ENCODE peak calls at places on chromosome X, in seven cellular contexts. One of them, this sample, is unnamed.

GRCh38 chrX:99722094-99722493 is 688.0 kb downstream of the PCDH19 start:
- DNase-seq in adrenal gland: no peak
- DNase-seq in HepG2: no peak
- DNase-seq in suprapubic skin: no peak
- DNase-seq in NB4: no peak
- DNase-seq in A549: no peak
- DNase-seq in spleen: no peak
- DNase-seq in this sample: no peak

GRCh38 chrX:115324194-115324593 is 34.7 kb downstream of the LUZP4 start:
- DNase-seq in HepG2: no peak
- DNase-seq in A549: no peak
- DNase-seq in NB4: no peak
- DNase-seq in suprapubic skin: no peak
- DNase-seq in spleen: no peak
- DNase-seq in adrenal gland: peak; percentile 34
- DNase-seq in this sample: no peak

GRCh38 chrX:10945463-10945862 is 165.7 kb upstream of the HCCS start:
- DNase-seq in suprapubic skin: no peak
- DNase-seq in adrenal gland: no peak
- DNase-seq in HepG2: no peak
- DNase-seq in A549: no peak
- DNase-seq in NB4: no peak
- DNase-seq in spleen: no peak
- DNase-seq in this sample: no peak

GRCh38 chrX:77979870-77980269 is 10.4 kb upstream of the PGAM4 start:
- DNase-seq in adrenal gland: no peak
- DNase-seq in NB4: no peak
- DNase-seq in spleen: no peak
- DNase-seq in suprapubic skin: no peak
- DNase-seq in HepG2: no peak
- DNase-seq in A549: no peak
- DNase-seq in this sample: no peak

GRCh38 chrX:6813836-6814370 is 279.0 kb upstream of the VCX3A start:
- DNase-seq in spleen: no peak
- DNase-seq in adrenal gland: no peak
- DNase-seq in suprapubic skin: no peak
- DNase-seq in HepG2: no peak
- DNase-seq in A549: no peak
- DNase-seq in NB4: peak; percentile 4
- DNase-seq in this sample: no peak

GRCh38 chrX:26414534-26414933 is 198.6 kb downstream of the MAGEB5 start:
- DNase-seq in NB4: no peak
- DNase-seq in A549: no peak
- DNase-seq in HepG2: no peak
- DNase-seq in adrenal gland: no peak
- DNase-seq in spleen: no peak
- DNase-seq in suprapubic skin: no peak
- DNase-seq in this sample: no peak

GRCh38 chrX:65697915-65698796 is 30.7 kb downstream of the MSN start:
- DNase-seq in suprapubic skin: no peak
- DNase-seq in spleen: peak; percentile 92
- DNase-seq in HepG2: no peak
- DNase-seq in adrenal gland: peak; percentile 26
- DNase-seq in NB4: peak; percentile 93
- DNase-seq in A549: no peak
- DNase-seq in this sample: no peak

GRCh38 chrX:141668371-141668770 is 30.2 kb downstream of the SPANXD start:
- DNase-seq in HepG2: no peak
- DNase-seq in spleen: no peak
- DNase-seq in adrenal gland: no peak
- DNase-seq in suprapubic skin: no peak
- DNase-seq in A549: no peak
- DNase-seq in NB4: no peak
- DNase-seq in this sample: no peak

GRCh38 chrX:31021537-31021936 is 50.3 kb downstream of the FTHL17 start:
- DNase-seq in A549: no peak
- DNase-seq in NB4: no peak
- DNase-seq in spleen: no peak
- DNase-seq in HepG2: no peak
- DNase-seq in suprapubic skin: no peak
- DNase-seq in adrenal gland: no peak
- DNase-seq in this sample: no peak

GRCh38 chrX:40539214-40540142 is 41.3 kb upstream of the ATP6AP2 start:
- DNase-seq in HepG2: no peak
- DNase-seq in NB4: peak; percentile 96
- DNase-seq in A549: no peak
- DNase-seq in spleen: peak; percentile 86
- DNase-seq in adrenal gland: no peak
- DNase-seq in suprapubic skin: peak; percentile 71
- DNase-seq in this sample: no peak

GRCh38 chrX:108537005-108537404 is 97.4 kb downstream of the COL4A5 start:
- DNase-seq in suprapubic skin: no peak
- DNase-seq in adrenal gland: peak; percentile 20
- DNase-seq in A549: peak; percentile 9
- DNase-seq in NB4: peak; percentile 27
- DNase-seq in spleen: no peak
- DNase-seq in HepG2: peak; percentile 22
- DNase-seq in this sample: no peak

GRCh38 chrX:129833153-129834004 is 10.3 kb downstream of the ZDHHC9 start:
- DNase-seq in NB4: no peak
- DNase-seq in spleen: no peak
- DNase-seq in A549: no peak
- DNase-seq in adrenal gland: no peak
- DNase-seq in HepG2: no peak
- DNase-seq in suprapubic skin: no peak
- DNase-seq in this sample: no peak

GRCh38 chrX:41412261-41413167 is 34.6 kb upstream of the NYX start:
- DNase-seq in NB4: no peak
- DNase-seq in spleen: no peak
- DNase-seq in A549: no peak
- DNase-seq in suprapubic skin: no peak
- DNase-seq in HepG2: peak; percentile 39
- DNase-seq in adrenal gland: no peak
- DNase-seq in this sample: no peak

DNA sequence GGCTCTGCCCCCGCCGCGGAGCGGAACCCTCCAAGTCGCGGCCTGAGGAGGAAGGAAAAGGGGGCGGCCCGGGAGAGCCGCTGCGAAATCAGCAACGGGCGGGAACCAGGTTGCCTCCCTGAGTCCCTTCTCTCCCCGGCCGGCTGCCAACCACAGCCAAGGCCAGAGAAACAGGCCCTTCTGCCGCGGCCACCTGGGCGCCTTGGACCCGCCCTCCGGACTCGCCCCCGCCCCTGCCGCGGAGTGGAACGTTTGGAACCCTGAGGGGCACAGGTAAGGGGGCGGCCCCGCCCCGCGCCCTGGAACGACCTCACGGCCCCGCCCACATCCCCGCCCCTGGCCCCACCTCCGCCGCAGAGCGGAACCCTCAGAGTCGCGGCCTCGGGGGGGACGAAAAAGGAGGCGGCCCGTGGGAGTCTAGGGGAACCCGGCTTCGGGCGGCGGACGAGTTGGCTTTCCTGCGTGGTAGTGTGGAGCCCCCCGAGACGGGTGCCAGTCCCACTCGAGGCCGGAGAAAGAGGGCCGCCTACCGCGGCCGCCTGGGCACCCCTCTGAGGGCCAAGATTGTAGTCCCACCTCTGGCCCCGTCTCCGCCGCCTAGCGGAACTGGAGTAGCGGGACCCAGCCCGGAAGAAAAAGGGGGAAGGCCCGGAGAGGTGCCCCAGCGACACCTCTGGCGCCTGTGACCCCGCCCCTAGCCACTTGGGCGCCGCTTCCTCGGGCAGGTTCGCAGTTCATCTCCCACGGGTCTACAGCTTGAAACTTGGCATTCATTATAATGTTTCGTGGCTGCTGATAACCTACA is 669 bp upstream of the PHKA2 start:
- DNase-seq in adrenal gland: peak; percentile 84
- DNase-seq in HepG2: peak; percentile 70
- DNase-seq in spleen: peak; percentile 95
- DNase-seq in suprapubic skin: peak; percentile 84
- DNase-seq in NB4: peak; percentile 86
- DNase-seq in A549: peak; percentile 81
- DNase-seq in this sample: peak; percentile 22
- TF ChIP-seq POLR2A in adrenal gland: peak; percentile 24
- TF ChIP-seq POLR2A in HepG2: peak; percentile 62
- TF ChIP-seq POLR2A in spleen: no peak
- TF ChIP-seq POLR2A in suprapubic skin: no peak
- TF ChIP-seq POLR2A in NB4: peak; percentile 76
- TF ChIP-seq POLR2A in A549: peak; percentile 35
- TF ChIP-seq POLR2A in this sample: no peak

DNA sequence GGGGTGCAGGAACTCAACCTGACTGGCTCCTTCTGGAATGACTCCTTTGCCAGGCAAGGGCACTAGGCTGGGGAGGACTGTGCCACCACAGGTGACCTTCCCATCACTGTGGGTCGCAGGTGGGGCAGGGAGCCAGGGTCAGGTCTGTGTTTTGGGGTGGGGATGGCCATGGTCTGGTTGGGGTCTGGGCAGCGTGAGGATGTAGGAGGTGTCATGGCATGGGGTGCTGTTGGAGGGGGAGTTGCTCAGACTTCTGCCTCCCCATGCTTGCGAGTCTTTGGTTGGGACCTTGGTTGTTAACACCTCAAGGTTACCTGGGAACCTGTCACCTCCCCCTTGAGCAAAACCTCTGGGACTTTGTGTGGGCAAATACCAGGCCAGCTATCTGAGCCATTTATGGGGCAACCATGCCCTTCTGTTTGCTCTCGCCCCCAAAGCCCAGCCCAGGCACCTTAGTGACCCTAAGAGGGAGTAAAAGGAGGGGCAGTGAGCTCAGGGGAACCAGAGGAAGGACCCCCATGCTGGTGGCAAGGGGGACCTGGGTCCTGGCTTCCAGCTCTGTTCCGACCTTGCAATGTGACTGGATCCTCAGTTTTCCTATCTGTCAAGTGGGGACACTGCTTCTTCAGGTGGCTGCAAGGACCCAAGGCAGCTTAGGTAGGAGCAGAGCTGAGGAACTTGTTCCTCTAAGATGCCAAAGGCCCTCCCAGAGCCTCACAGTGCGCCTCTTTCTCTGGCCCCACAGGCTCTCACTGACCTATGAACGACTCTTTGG is 2.4 kb upstream of the GDI1 start:
- DNase-seq in A549: no peak
- DNase-seq in suprapubic skin: no peak
- DNase-seq in adrenal gland: no peak
- DNase-seq in NB4: no peak
- DNase-seq in spleen: peak; percentile 64
- DNase-seq in HepG2: no peak
- DNase-seq in this sample: no peak
- TF ChIP-seq POLR2A in A549: no peak
- TF ChIP-seq POLR2A in suprapubic skin: no peak
- TF ChIP-seq POLR2A in adrenal gland: no peak
- TF ChIP-seq POLR2A in NB4: no peak
- TF ChIP-seq POLR2A in spleen: no peak
- TF ChIP-seq POLR2A in HepG2: no peak
- TF ChIP-seq POLR2A in this sample: no peak

DNA sequence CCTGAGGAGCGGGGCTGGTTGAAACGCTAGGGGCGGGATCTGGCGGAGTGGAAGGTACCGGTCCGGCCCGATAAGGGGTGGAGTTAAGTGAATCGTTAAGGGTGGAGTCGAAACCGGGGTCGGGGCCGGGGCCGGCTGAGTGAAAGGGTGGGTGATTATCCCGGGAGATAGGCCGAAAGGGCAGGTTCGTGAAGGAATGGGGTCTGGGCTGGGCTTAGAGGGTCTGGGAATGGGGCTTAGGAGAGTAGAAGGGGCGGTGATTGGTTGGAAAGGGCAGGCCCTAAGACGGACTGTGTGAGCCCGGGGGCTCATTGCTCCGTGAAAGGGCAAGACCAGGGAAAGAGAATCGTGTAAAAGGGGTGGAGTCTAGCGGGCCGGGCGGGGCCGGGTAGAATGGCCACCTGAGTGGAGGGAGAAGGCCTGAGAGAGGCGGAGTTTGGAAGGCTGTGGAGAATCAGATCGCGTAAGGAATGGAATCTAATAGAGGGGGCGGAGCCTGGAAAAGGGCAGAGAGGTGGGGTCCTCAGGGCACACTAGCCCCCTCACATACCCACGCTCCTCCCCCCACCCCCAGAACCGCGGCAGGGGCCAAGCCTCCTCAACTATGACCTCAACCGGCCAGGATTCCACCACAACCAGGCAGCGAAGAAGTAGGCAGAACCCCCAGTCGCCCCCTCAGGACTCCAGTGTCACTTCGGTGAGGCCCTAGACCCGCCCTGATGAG is 384 bp downstream of the HDAC6 start:
- DNase-seq in A549: peak; percentile 86
- DNase-seq in adrenal gland: peak; percentile 77
- DNase-seq in NB4: peak; percentile 86
- DNase-seq in spleen: peak; percentile 92
- DNase-seq in HepG2: peak; percentile 85
- DNase-seq in suprapubic skin: peak; percentile 92
- DNase-seq in this sample: peak; percentile 47
- TF ChIP-seq POLR2A in A549: peak; percentile 50
- TF ChIP-seq POLR2A in adrenal gland: peak; percentile 55
- TF ChIP-seq POLR2A in NB4: no peak
- TF ChIP-seq POLR2A in spleen: no peak
- TF ChIP-seq POLR2A in HepG2: no peak
- TF ChIP-seq POLR2A in suprapubic skin: peak; percentile 35
- TF ChIP-seq POLR2A in this sample: no peak

GRCh38 chrX:53223955-53224859 is 800 bp downstream of the KDM5C start:
- DNase-seq in NB4: no peak
- DNase-seq in adrenal gland: peak; percentile 28
- DNase-seq in suprapubic skin: peak; percentile 73
- DNase-seq in spleen: peak; percentile 90
- DNase-seq in A549: peak; percentile 35
- DNase-seq in HepG2: peak; percentile 13
- DNase-seq in this sample: peak; percentile 31
- TF ChIP-seq POLR2A in NB4: no peak
- TF ChIP-seq POLR2A in adrenal gland: no peak
- TF ChIP-seq POLR2A in suprapubic skin: no peak
- TF ChIP-seq POLR2A in spleen: no peak
- TF ChIP-seq POLR2A in A549: no peak
- TF ChIP-seq POLR2A in HepG2: no peak
- TF ChIP-seq POLR2A in this sample: no peak